ENCODE peak calls at places on chromosomes 4 and X, in eight cellular contexts. N, H, J, B, W, I, D and Y are unnamed samples.

GRCh38 chr4:156609421-156609820 is 362.2 kb downstream of the PDGFC start:
- DNase-seq in B (no peak), J (no peak), I (no peak), N (no peak), D (no peak), H (peak; percentile 8), W (no peak), Y (no peak)

GRCh38 chr4:80016506-80016905 is 56.5 kb downstream of the ANTXR2 start:
- DNase-seq in B (no peak), N (no peak), W (no peak), I (no peak), D (no peak), H (no peak), J (no peak), Y (no peak)

GRCh38 chr4:35125995-35126712 is 1118.2 kb downstream of the ARAP2 start:
- DNase-seq in J (no peak), H (no peak), N (no peak), B (no peak), D (no peak), I (no peak), W (no peak), Y (no peak)

GRCh38 chrX:47637546-47638195 is 7.9 kb upstream of the CFP start:
- DNase-seq in I (peak; percentile 86), D (no peak), N (no peak), W (no peak), H (peak; percentile 28), B (peak; percentile 87), J (no peak), Y (no peak)

GRCh38 chrX:24190500-24191156 is 41.1 kb downstream of the ZFX start:
- DNase-seq in N (no peak), W (no peak), H (no peak), I (no peak), J (no peak), D (no peak), B (no peak), Y (no peak)

GRCh38 chrX:107676559-107677378 is 48.5 kb downstream of the PRPS1 start:
- DNase-seq in J (no peak), N (peak; percentile 94), B (peak; percentile 96), D (no peak), W (peak; percentile 78), I (peak; percentile 82), H (peak; percentile 74), Y (peak; percentile 96)

GRCh38 chr4:23981328-23981727 is 91.5 kb upstream of the PPARGC1A start:
- DNase-seq in B (no peak), I (no peak), D (no peak), N (no peak), J (no peak), W (no peak), H (no peak), Y (no peak)

GRCh38 chr4:79184461-79184860 is 141.4 kb downstream of the NAA11 start:
- DNase-seq in H (no peak), N (no peak), W (no peak), B (no peak), I (no peak), D (no peak), J (no peak), Y (no peak)

GRCh38 chrX:110125435-110125834 is 122.5 kb downstream of the TMEM164 start:
- DNase-seq in W (no peak), H (no peak), J (peak; percentile 43), B (no peak), I (peak; percentile 15), D (no peak), N (no peak), Y (no peak)

GRCh38 chrX:13488706-13489105 is 80.7 kb upstream of the EGFL6 start:
- DNase-seq in J (no peak), D (no peak), H (no peak), I (no peak), N (no peak), B (no peak), W (no peak), Y (no peak)

GRCh38 chr4:113760852-113761681 is 471 bp downstream of the CAMK2D start:
- DNase-seq in W (no peak), D (no peak), J (peak; percentile 73), N (peak; percentile 94), H (peak; percentile 84), B (peak; percentile 95), I (peak; percentile 71), Y (peak; percentile 93)

GRCh38 chrX:155857561-155857960 is 23.6 kb upstream of the VAMP7 start:
- DNase-seq in H (no peak), D (no peak), N (no peak), W (no peak), I (no peak), B (no peak), J (no peak), Y (no peak)

GRCh38 chrX:110509778-110510510 is 151.3 kb downstream of the RTL9 start:
- DNase-seq in N (no peak), B (no peak), H (no peak), W (no peak), J (no peak), I (no peak), D (no peak), Y (no peak)

GRCh38 chr4:37816719-37817118 is 9.8 kb upstream of the PGM2 start:
- DNase-seq in J (no peak), I (no peak), N (no peak), B (no peak), W (no peak), D (no peak), H (no peak), Y (no peak)

GRCh38 chr4:36734296-36734695 is 452.9 kb downstream of the DTHD1 start:
- DNase-seq in W (no peak), N (no peak), B (no peak), H (no peak), I (no peak), J (no peak), D (no peak), Y (no peak)

DNA sequence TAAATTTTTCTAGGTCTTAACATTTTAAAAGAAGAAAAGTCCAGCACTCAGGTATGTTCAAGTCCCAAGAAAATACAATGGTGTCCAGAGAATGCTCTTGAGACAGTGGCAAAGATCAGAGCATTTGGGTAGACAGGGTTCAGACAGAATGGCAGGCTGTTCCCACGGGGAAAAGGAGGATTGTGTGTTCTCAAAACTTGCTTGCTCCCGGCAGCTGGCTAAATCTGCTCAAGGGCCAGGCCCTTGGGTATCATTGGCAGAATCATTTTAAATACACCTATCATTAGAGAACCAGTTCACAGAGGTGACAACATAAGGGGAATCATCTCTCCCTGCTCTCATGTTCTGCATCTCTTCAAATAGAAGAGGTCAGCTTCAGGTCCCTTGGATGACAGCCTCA is 456.3 kb downstream of the DTHD1 start:
- DNase-seq in B (no peak), I (no peak), H (no peak), N (no peak), D (no peak), J (no peak), W (no peak), Y (no peak)
- H3K27me3 ChIP-seq in B (no peaks in the 10 kb centered on the region), I (no peaks in the 10 kb centered on the region), H (no peaks in the 10 kb centered on the region), N (no peaks in the 10 kb centered on the region), D (no peaks in the 10 kb centered on the region), J (no peaks in the 10 kb centered on the region), W (no peaks in the 10 kb centered on the region), Y (no peaks in the 10 kb centered on the region)

GRCh38 chr4:56465599-56466295 is 1.7 kb upstream of the SRP72 start:
- DNase-seq in W (no peak), J (no peak), N (no peak), B (no peak), D (no peak), I (no peak), H (no peak), Y (no peak)

GRCh38 chr4:56466910-56467283 is 520 bp upstream of the SRP72 start:
- DNase-seq in N (no peak), B (no peak), W (no peak), H (no peak), J (no peak), I (no peak), D (no peak), Y (no peak)

GRCh38 chr4:56464581-56464980 is 2.8 kb upstream of the SRP72 start:
- DNase-seq in I (no peak), D (no peak), B (no peak), W (no peak), H (no peak), J (no peak), N (no peak), Y (no peak)

GRCh38 chr4:56462157-56462556 is 5.3 kb upstream of the SRP72 start:
- DNase-seq in H (no peak), I (no peak), D (no peak), J (no peak), B (no peak), W (no peak), N (no peak), Y (no peak)

GRCh38 chr4:56463711-56464110 is 3.7 kb upstream of the SRP72 start:
- DNase-seq in I (no peak), D (no peak), J (no peak), B (no peak), W (no peak), N (no peak), H (no peak), Y (no peak)
- TF ChIP-seq POLR2A in I (peak; percentile 9), D (peak; percentile 25), J (peak; percentile 58), B (no peak), W (no peak), N (no peak), H (no peak), Y (no peak)

GRCh38 chrX:102768984-102769761 is 48.6 kb downstream of the GPRASP3 start:
- DNase-seq in D (peak; percentile 64), J (peak; percentile 87), W (peak; percentile 89), H (peak; percentile 86), N (peak; percentile 90), I (peak; percentile 88), B (no peak), Y (peak; percentile 94)
- TF ChIP-seq POLR2AphosphoS5 in D (peak; percentile 65), J (peak; percentile 81), W (peak; percentile 84), H (peak; percentile 53), N (peak; percentile 62), I (no peak), B (peak; percentile 41), Y (peak; percentile 73)

GRCh38 chr4:144902614-144903013 is 195.4 kb downstream of the ANAPC10 start:
- DNase-seq in D (no peak), B (no peak), I (no peak), W (no peak), N (no peak), H (no peak), J (no peak), Y (no peak)

GRCh38 chr4:144906181-144906895 is 191.7 kb downstream of the ANAPC10 start:
- DNase-seq in J (no peak), D (peak; percentile 38), H (no peak), W (no peak), N (no peak), B (no peak), I (peak; percentile 39), Y (no peak)

GRCh38 chr4:144910753-144911152 is 187.2 kb downstream of the ANAPC10 start:
- DNase-seq in I (no peak), H (no peak), W (no peak), B (no peak), J (no peak), D (no peak), N (no peak), Y (no peak)

GRCh38 chr4:144903953-144904711 is 193.9 kb downstream of the ANAPC10 start:
- DNase-seq in D (no peak), B (no peak), W (peak; percentile 13), I (no peak), N (no peak), H (no peak), J (no peak), Y (no peak)

DNA sequence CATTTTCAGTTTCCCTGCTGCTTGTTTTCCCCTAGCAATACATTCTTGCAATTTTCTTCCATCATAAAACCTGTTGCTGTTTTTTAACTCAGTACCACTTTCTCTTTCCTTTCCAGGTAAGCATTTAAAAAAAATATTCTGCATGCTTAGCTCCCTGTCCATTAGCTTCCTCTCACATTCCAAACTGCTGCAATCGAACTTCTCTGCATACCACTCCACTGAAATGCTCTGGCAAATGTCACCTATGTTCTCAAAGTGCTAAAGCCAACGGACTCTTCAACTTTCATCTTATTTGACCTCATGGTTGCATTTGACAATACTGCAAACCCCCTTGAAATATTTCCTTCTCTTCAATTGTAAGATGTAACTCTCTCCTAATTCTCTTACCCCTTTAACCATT is 192.7 kb downstream of the ANAPC10 start:
- DNase-seq in N (no peak), D (no peak), B (no peak), W (no peak), I (no peak), J (no peak), H (no peak), Y (no peak)
- H3K27me3 ChIP-seq in N (no peaks in the 10 kb centered on the region), D (no peaks in the 10 kb centered on the region), B (no peaks in the 10 kb centered on the region), W (no peaks in the 10 kb centered on the region), I (no peaks in the 10 kb centered on the region), J (no peaks in the 10 kb centered on the region), H (no peaks in the 10 kb centered on the region), Y (no peaks in the 10 kb centered on the region)